ENCODE peak calls at places on chromosomes 16 and 17, in six cellular contexts. R is endodermal cell; M is skeletal muscle cell; L is stimulated activated CD4-positive, alpha-beta T cell treated with anti-CD3 and anti-CD28 coated beads, Interleukin-1b, Interleukin-23, amount 100 ng/mL, for 1 hour; S is effector memory CD4-positive, alpha-beta T cell; W is CD8-positive, alpha-beta memory T cell. E is an unnamed sample.
A peak's percentile ranks its signal among the peaks of the same experiment; 100 is the strongest.

GRCh38 chr16:71956500-71956899 is 43.7 kb downstream of the PKD1L3 start:
- DNase-seq in R (no peak), M (no peak), L (no peak), S (no peak), W (no peak), E (no peak)

GRCh38 chr16:4042581-4042980 is 73.7 kb downstream of the ADCY9 start:
- DNase-seq in L (no peak), W (no peak), S (no peak), M (no peak), R (no peak), E (no peak)

GRCh38 chr17:82384730-82385429 is 13.3 kb downstream of the UTS2R start:
- DNase-seq in M (no peak), R (peak; percentile 78), S (no peak), L (no peak), W (peak; percentile 47), E (peak; percentile 16)

GRCh38 chr16:49276646-49277385 is 4.8 kb downstream of the CBLN1 start:
- DNase-seq in R (peak; percentile 70), M (no peak), L (no peak), S (no peak), W (no peak), E (no peak)

GRCh38 chr16:75580-76501 is 2.2 kb upstream of the MPG start:
- DNase-seq in M (peak; percentile 71), W (no peak), S (no peak), L (no peak), R (peak; percentile 90), E (peak; percentile 68)

GRCh38 chr17:59381716-59382570 is 50.5 kb downstream of the YPEL2 start:
- DNase-seq in S (no peak), R (no peak), L (no peak), M (no peak), W (no peak), E (no peak)

GRCh38 chr17:78829477-78829876 is 11.1 kb downstream of the USP36 start:
- DNase-seq in W (no peak), S (no peak), R (no peak), M (no peak), L (no peak), E (no peak)

GRCh38 chr17:29826045-29826692 is 103.9 kb downstream of the SSH2 start:
- DNase-seq in M (no peak), R (no peak), S (no peak), W (no peak), L (no peak), E (no peak)

GRCh38 chr17:4818276-4818675 is 11.3 kb downstream of the PLD2 start:
- DNase-seq in W (no peak), M (no peak), S (no peak), R (peak; percentile 71), L (no peak), E (no peak)

GRCh38 chr17:62704381-62704971 is 77.0 kb downstream of the MRC2 start:
- DNase-seq in S (no peak), M (no peak), W (peak; percentile 47), L (no peak), R (peak; percentile 90), E (no peak)

GRCh38 chr16:67206838-67207115 is 7.8 kb downstream of the ELMO3 start:
- DNase-seq in W (no peak), R (no peak), S (no peak), M (no peak), L (no peak), E (no peak)

GRCh38 chr17:19237389-19238166 is 412 bp downstream of the EPN2 start:
- DNase-seq in M (no peak), R (peak; percentile 85), S (peak; percentile 2), W (no peak), L (no peak), E (no peak)

GRCh38 chr16:87416826-87417471 is 24.8 kb downstream of the MAP1LC3B start:
- DNase-seq in M (peak; percentile 21), R (no peak), W (no peak), S (no peak), L (no peak), E (no peak)

GRCh38 chr17:6651483-6652452 is at the start of the genes C17orf100 and MED31:
- DNase-seq in R (peak; percentile 100), W (peak; percentile 95), M (peak; percentile 61), S (peak; percentile 91), L (peak; percentile 85), E (peak; percentile 72)

GRCh38 chr17:30831257-30831656 is 509 bp upstream of the ATAD5 start:
- DNase-seq in M (no peak), W (no peak), S (no peak), L (no peak), R (peak; percentile 79), E (no peak)

GRCh38 chr17:78114831-78115723 is 13.5 kb downstream of the TMC6 start:
- DNase-seq in M (no peak), W (peak; percentile 45), R (no peak), L (no peak), S (no peak), E (no peak)

GRCh38 chr16:88792668-88793587 is 7.9 kb upstream of the PIEZO1 start:
- DNase-seq in W (no peak), M (no peak), R (no peak), L (no peak), S (no peak), E (no peak)

GRCh38 chr16:6267682-6268081 is 1065.0 kb upstream of the RBFOX1 start:
- DNase-seq in R (no peak), S (no peak), M (no peak), L (no peak), W (no peak), E (no peak)

GRCh38 chr16:27239026-27239425 is 29.5 kb downstream of the NSMCE1 start:
- DNase-seq in S (no peak), R (no peak), M (no peak), W (no peak), L (no peak), E (no peak)

GRCh38 chr17:44587339-44587738 is 30.1 kb downstream of the FZD2 start:
- DNase-seq in W (no peak), M (peak; percentile 57), R (peak; percentile 93), L (no peak), S (no peak), E (peak; percentile 63)

GRCh38 chr16:31243734-31244670 is 15.8 kb upstream of the ITGAM start:
- DNase-seq in W (no peak), M (no peak), R (no peak), S (no peak), L (no peak), E (no peak)

GRCh38 chr17:82121660-82122629 is 23.9 kb upstream of the FASN start:
- DNase-seq in W (no peak), L (no peak), M (no peak), R (no peak), S (no peak), E (no peak)

GRCh38 chr17:40622509-40622928 is 25.1 kb downstream of the SMARCE1 start:
- DNase-seq in R (no peak), W (no peak), S (no peak), L (no peak), M (no peak), E (no peak)

GRCh38 chr17:80791758-80792284 is 199.8 kb upstream of the CHMP6 start:
- DNase-seq in W (no peak), L (no peak), S (peak; percentile 34), M (peak; percentile 90), R (peak; percentile 46), E (peak; percentile 83)

GRCh38 chr17:7281953-7282751 is 634 bp downstream of the SLC2A4 start:
- DNase-seq in L (no peak), S (no peak), M (no peak), R (peak; percentile 82), W (no peak), E (no peak)

GRCh38 chr17:28747046-28747691 is 3.4 kb downstream of the TRAF4 start:
- DNase-seq in L (no peak), S (no peak), M (no peak), R (peak; percentile 65), W (no peak), E (no peak)

GRCh38 chr17:57744195-57745170 is 616 bp downstream of the CCDC182 start:
- DNase-seq in R (no peak), W (no peak), M (no peak), S (no peak), L (no peak), E (no peak)

GRCh38 chr17:17206913-17207368 is 808 bp upstream of the PLD6 start:
- DNase-seq in L (no peak), W (no peak), M (no peak), R (no peak), S (no peak), E (no peak)

GRCh38 chr16:74297296-74297665 is 667 bp downstream of the PSMD7 start:
- DNase-seq in W (no peak), L (no peak), S (no peak), M (no peak), R (no peak), E (no peak)

GRCh38 chr17:48915459-48916282 is 7.5 kb downstream of the UBE2Z start:
- DNase-seq in W (no peak), R (no peak), S (peak; percentile 9), M (peak; percentile 60), L (no peak), E (peak; percentile 44)

GRCh38 chr16:31284926-31285325 is 25.2 kb downstream of the ITGAM start:
- DNase-seq in W (no peak), L (no peak), M (no peak), R (no peak), S (no peak), E (no peak)

GRCh38 chr17:81245024-81245664 is 6.0 kb downstream of the NDUFAF8 start:
- DNase-seq in W (no peak), R (no peak), L (no peak), M (no peak), S (no peak), E (no peak)

GRCh38 chr16:2146739-2147138 is 1.7 kb upstream of the RAB26 start:
- DNase-seq in R (peak; percentile 47), W (no peak), L (no peak), M (no peak), S (no peak), E (no peak)

GRCh38 chr16:67490330-67491096 is 7.2 kb upstream of the AGRP start:
- DNase-seq in R (no peak), W (no peak), L (no peak), M (no peak), S (no peak), E (no peak)

GRCh38 chr16:89304941-89305705 is 87.6 kb downstream of the ZNF778 start:
- DNase-seq in R (no peak), S (no peak), L (no peak), W (no peak), M (no peak), E (no peak)

GRCh38 chr17:9959377-9959981 is 54.4 kb upstream of the RCVRN start:
- DNase-seq in S (no peak), L (no peak), M (no peak), R (peak; percentile 96), W (no peak), E (peak; percentile 8)

GRCh38 chr17:74011963-74012362 is 191.5 kb upstream of the RPL38 start:
- DNase-seq in R (no peak), S (no peak), L (no peak), W (no peak), M (no peak), E (no peak)

GRCh38 chr16:31404353-31405064 is 11.4 kb downstream of the ITGAD start:
- DNase-seq in S (no peak), R (no peak), W (no peak), L (no peak), M (no peak), E (no peak)

GRCh38 chr17:78561166-78561565 is 16.0 kb downstream of the DNAH17 start:
- DNase-seq in S (no peak), L (no peak), R (no peak), W (no peak), M (no peak), E (no peak)

GRCh38 chr17:67488161-67488560 is 111.1 kb downstream of the PITPNC1 start:
- DNase-seq in M (no peak), L (no peak), W (no peak), S (no peak), R (peak; percentile 40), E (no peak)